ENCODE peak calls at places on chromosomes 2 and 18, in six cellular contexts. L is transverse colon, E is psoas muscle, J is SK-N-SH, K is RWPE1, F is MM.1S. R is an unnamed sample.

GRCh38 chr2:86337235-86338099 is at the start of gene REEP1:
- DNase-seq in J (peak), L (no peak), K (peak), F (peak), E (peak), R (no peak)

GRCh38 chr2:26612522-26613240 is 28.5 kb downstream of the CIB4 start:
- DNase-seq in E (no peak), L (peak), F (no peak), K (no peak), J (peak), R (peak)

GRCh38 chr2:43154685-43155084 is 71.7 kb downstream of the ZFP36L2 start:
- DNase-seq in K (no peak), F (no peak), E (no peak), L (peak), J (peak), R (no peak)

GRCh38 chr2:5140367-5140766 is 551.8 kb upstream of the SOX11 start:
- DNase-seq in F (no peak), J (no peak), L (no peak), K (peak), E (no peak), R (no peak)

GRCh38 chr2:39593439-39594393 is 72.0 kb upstream of the TMEM178A start:
- DNase-seq in L (no peak), F (no peak), J (no peak), E (no peak), K (peak), R (no peak)

GRCh38 chr2:189579585-189579984 is 1.0 kb downstream of the SLC40A1 start:
- DNase-seq in J (no peak), F (no peak), L (no peak), K (no peak), E (no peak), R (no peak)

GRCh38 chr2:44723921-44724320 is 217.6 kb upstream of the SIX3 start:
- DNase-seq in J (no peak), E (no peak), F (no peak), L (no peak), K (no peak), R (no peak)

GRCh38 chr2:107036293-107036692 is 150.3 kb upstream of the ST6GAL2 start:
- DNase-seq in L (no peak), E (no peak), K (no peak), F (no peak), J (no peak), R (no peak)

GRCh38 chr18:13483316-13484270 is 242.8 kb downstream of the FAM210A start:
- DNase-seq in J (no peak), F (no peak), E (no peak), K (no peak), L (no peak), R (no peak)

GRCh38 chr18:62741118-62741566 is 25.8 kb downstream of the PHLPP1 start:
- DNase-seq in K (peak), F (no peak), L (peak), J (no peak), E (no peak), R (no peak)

GRCh38 chr2:229945975-229946374 is 23.7 kb downstream of the FBXO36 start:
- DNase-seq in K (no peak), E (no peak), J (no peak), L (no peak), F (no peak), R (no peak)

GRCh38 chr18:52131845-52132244 is 208.2 kb upstream of the DCC start:
- DNase-seq in J (no peak), K (no peak), E (no peak), F (no peak), L (no peak), R (no peak)

GRCh38 chr2:27920148-27920885 is 29.8 kb downstream of the BABAM2 start:
- DNase-seq in K (peak), E (no peak), L (no peak), F (no peak), J (no peak), R (no peak)

GRCh38 chr18:64333584-64333983 is 184.7 kb upstream of the LINC00305 start:
- DNase-seq in L (no peak), K (peak), F (no peak), J (no peak), E (no peak), R (no peak)

GRCh38 chr2:1628893-1629292 is 115.4 kb downstream of the PXDN start:
- DNase-seq in J (no peak), F (no peak), E (no peak), L (no peak), K (peak), R (no peak)

GRCh38 chr2:32623311-32623706 is 4.5 kb upstream of the TTC27 start:
- DNase-seq in E (no peak), L (no peak), F (no peak), K (no peak), J (no peak), R (no peak)

GRCh38 chr2:29518010-29518409 is 402.8 kb downstream of the CLIP4 start:
- DNase-seq in F (no peak), J (peak), K (no peak), L (no peak), E (no peak), R (no peak)

GRCh38 chr2:2613279-2614199 is 282.5 kb upstream of the MYT1L start:
- DNase-seq in L (peak), E (peak), J (peak), K (peak), F (peak), R (peak)

GRCh38 chr2:64283015-64283570 is 138.9 kb upstream of the PELI1 start:
- DNase-seq in L (no peak), K (no peak), F (no peak), E (no peak), J (no peak), R (no peak)

GRCh38 chr2:160109939-160110673 is 47.7 kb upstream of the PLA2R1 start:
- DNase-seq in F (peak), E (peak), K (no peak), J (peak), L (peak), R (peak)

GRCh38 chr18:48794251-48794970 is 156.4 kb downstream of the SMAD7 start:
- DNase-seq in L (no peak), K (no peak), E (peak), J (peak), F (no peak), R (no peak)

GRCh38 chr2:215277942-215278341 is 33.9 kb upstream of the ATIC start:
- DNase-seq in L (no peak), K (no peak), E (no peak), F (no peak), J (no peak), R (no peak)

GRCh38 chr18:23229472-23229871 is 94.2 kb downstream of the CABLES1 start:
- DNase-seq in K (no peak), L (no peak), F (no peak), E (no peak), J (no peak), R (no peak)

GRCh38 chr2:69741281-69742169 is at the start of gene ANXA4:
- DNase-seq in J (peak), F (peak), L (peak), K (peak), E (peak), R (peak)

GRCh38 chr2:241997017-241997416 is 127.5 kb downstream of the RTP5 start:
- DNase-seq in E (no peak), J (no peak), F (no peak), L (peak), K (no peak), R (no peak)

GRCh38 chr2:103823847-103824246 is 1030.1 kb upstream of the POU3F3 start:
- DNase-seq in E (no peak), J (no peak), F (no peak), K (peak), L (no peak), R (no peak)

GRCh38 chr2:96954490-96954846 is 31.9 kb downstream of the FAM178B start:
- DNase-seq in K (no peak), E (no peak), J (no peak), F (peak), L (no peak), R (no peak)
- H3K27ac ChIP-seq in K (no peak), E (no peak), J (no peak), F (no peak), L (peak), R (no peak)

GRCh38 chr2:187962538-187962937 is 329.1 kb upstream of the GULP1 start:
- DNase-seq in L (no peak), E (no peak), J (no peak), K (no peak), F (no peak), R (no peak)
- H3K27ac ChIP-seq in L (no peak), E (no peak), J (no peak), K (no peak), F (no peak), R (no peak)

DNA sequence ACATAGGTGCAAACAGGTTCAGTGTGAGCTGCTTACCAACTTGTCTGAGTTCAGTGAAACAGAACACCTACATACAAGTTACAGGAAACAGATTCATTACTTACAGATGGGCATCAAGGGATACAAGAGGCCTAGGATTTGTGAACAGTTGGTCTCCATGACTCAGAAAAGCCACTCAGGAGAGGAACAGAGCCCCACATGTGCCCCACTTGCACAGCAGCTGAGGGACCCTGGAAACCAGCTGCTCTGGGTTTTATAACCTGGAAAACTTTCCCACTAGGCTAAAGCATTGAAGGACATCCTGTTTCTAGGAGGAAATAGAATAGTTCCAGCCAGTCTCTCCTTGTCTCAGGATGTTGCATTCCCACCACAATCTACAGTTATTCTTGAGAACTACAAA is 530.0 kb downstream of the ZNF804A start:
- DNase-seq in J (no peak), F (no peak), E (no peak), K (no peak), L (no peak), R (no peak)
- H3K27ac ChIP-seq in J (no peak), F (no peak), E (no peak), K (no peak), L (no peak), R (no peak)

GRCh38 chr2:74551942-74552913 is 1.5 kb downstream of the LOXL3 start:
- DNase-seq in L (no peak), J (no peak), E (no peak), F (no peak), K (no peak), R (no peak)
- H3K27ac ChIP-seq in L (peak), J (peak), E (no peak), F (no peak), K (no peak), R (no peak)

GRCh38 chr2:105576440-105577241 is 168.1 kb upstream of the NCK2 start:
- DNase-seq in J (peak), E (no peak), K (peak), L (no peak), F (peak), R (peak)

GRCh38 chr2:105576050-105576439 is 168.7 kb upstream of the NCK2 start:
- DNase-seq in K (no peak), L (no peak), J (no peak), F (no peak), E (no peak), R (no peak)

GRCh38 chr2:105575626-105576025 is 169.1 kb upstream of the NCK2 start:
- DNase-seq in J (no peak), F (peak), K (no peak), L (no peak), E (no peak), R (no peak)

GRCh38 chr2:105577762-105578161 is 166.9 kb upstream of the NCK2 start:
- DNase-seq in E (no peak), L (no peak), F (no peak), K (no peak), J (no peak), R (no peak)

GRCh38 chr2:105578166-105578565 is 166.5 kb upstream of the NCK2 start:
- DNase-seq in J (no peak), K (no peak), L (peak), F (no peak), E (no peak), R (no peak)
- H3K27ac ChIP-seq in J (no peak), K (no peak), L (no peak), F (no peak), E (no peak), R (no peak)

GRCh38 chr2:147696426-147696825 is 148.4 kb upstream of the ACVR2A start:
- DNase-seq in K (no peak), L (no peak), J (no peak), E (no peak), F (no peak), R (no peak)
- H3K27ac ChIP-seq in K (no peak), L (peak), J (no peak), E (no peak), F (no peak), R (no peak)

DNA sequence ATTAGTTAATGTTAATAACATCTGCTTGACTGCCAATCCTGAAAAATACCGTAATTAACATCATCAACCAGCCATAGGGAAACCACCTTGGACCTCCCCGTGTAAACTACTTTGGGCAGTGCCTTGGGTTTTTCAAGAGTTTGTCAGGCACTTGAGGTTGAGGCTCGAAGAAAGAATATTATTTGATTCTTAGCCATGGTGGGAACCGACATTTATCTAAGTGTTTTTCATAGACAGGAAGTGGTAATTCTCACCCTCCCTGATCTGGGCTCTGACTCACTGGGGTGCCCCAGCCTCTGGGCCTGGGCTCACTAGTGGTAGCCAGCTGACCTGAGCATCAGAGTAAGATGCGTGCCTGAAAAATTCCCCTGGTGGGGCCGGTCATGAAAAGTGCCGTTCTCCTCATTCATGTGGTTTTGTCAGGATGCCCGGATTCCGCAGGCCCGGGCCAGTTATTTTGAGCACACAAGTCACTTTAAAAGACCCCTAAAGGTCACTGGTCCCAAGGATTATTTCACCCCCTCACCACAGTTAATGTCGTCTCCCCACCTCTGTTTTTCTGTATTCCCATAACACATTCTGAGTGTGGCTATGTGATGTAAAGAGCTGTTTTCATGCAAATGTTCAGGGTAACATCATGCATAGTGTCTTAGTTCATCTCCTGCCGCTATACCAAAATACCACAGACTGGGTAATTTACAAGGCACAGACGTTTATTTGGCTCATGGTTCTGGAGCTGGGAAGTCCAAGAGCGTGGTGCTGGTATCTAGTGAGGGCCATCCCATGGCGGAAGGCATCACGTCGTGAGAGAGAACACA is 21.6 kb upstream of the SPATA3 start:
- DNase-seq in E (no peak), F (peak), J (no peak), L (peak), K (peak), R (no peak)
- H3K27ac ChIP-seq in E (no peak), F (no peak), J (no peak), L (no peak), K (no peak), R (no peak)

GRCh38 chr2:235670974-235671787 is 177.3 kb downstream of the AGAP1 start:
- DNase-seq in J (no peak), L (no peak), K (no peak), E (no peak), F (no peak), R (no peak)

GRCh38 chr2:235669983-235670962 is 176.4 kb downstream of the AGAP1 start:
- DNase-seq in K (peak), E (peak), J (peak), F (no peak), L (peak), R (peak)

GRCh38 chr2:235666240-235666781 is 172.5 kb downstream of the AGAP1 start:
- DNase-seq in E (no peak), J (peak), F (peak), L (no peak), K (no peak), R (no peak)

GRCh38 chr2:235668782-235669181 is 174.9 kb downstream of the AGAP1 start:
- DNase-seq in F (no peak), E (no peak), J (no peak), L (no peak), K (peak), R (no peak)

GRCh38 chr2:235669269-235669831 is 175.5 kb downstream of the AGAP1 start:
- DNase-seq in F (peak), E (peak), J (peak), K (peak), L (peak), R (no peak)
- H3K27ac ChIP-seq in F (no peak), E (no peak), J (peak), K (peak), L (peak), R (peak)

R was measured in substantia nigra.